ENCODE peak calls at places on chromosomes 13 and 19, in four cellular contexts. One of them, this sample, is unnamed.

GRCh38 chr13:106573855-106574254 is 5.9 kb upstream of the ARGLU1 start:
- DNase-seq in tibial artery: peak; percentile 62
- DNase-seq in stimulated activated CD8-positive, alpha-beta memory T cell treated with anti-CD3 and anti-CD28 coated beads, Interleukin-7, amount 100 ng/mL, for 4 hours: no peak
- DNase-seq in RWPE1: no peak
- DNase-seq in this sample: no peak

GRCh38 chr13:113650275-113650674 is 7.7 kb downstream of the ATP4B start:
- DNase-seq in RWPE1: no peak
- DNase-seq in stimulated activated CD8-positive, alpha-beta memory T cell treated with anti-CD3 and anti-CD28 coated beads, Interleukin-7, amount 100 ng/mL, for 4 hours: no peak
- DNase-seq in tibial artery: no peak
- DNase-seq in this sample: no peak

GRCh38 chr13:111927181-111927540 is 139.8 kb upstream of the SOX1 start:
- DNase-seq in RWPE1: no peak
- DNase-seq in stimulated activated CD8-positive, alpha-beta memory T cell treated with anti-CD3 and anti-CD28 coated beads, Interleukin-7, amount 100 ng/mL, for 4 hours: no peak
- DNase-seq in tibial artery: no peak
- DNase-seq in this sample: no peak

GRCh38 chr13:75881109-75881775 is 245.1 kb downstream of the LMO7 start:
- DNase-seq in tibial artery: no peak
- DNase-seq in RWPE1: no peak
- DNase-seq in stimulated activated CD8-positive, alpha-beta memory T cell treated with anti-CD3 and anti-CD28 coated beads, Interleukin-7, amount 100 ng/mL, for 4 hours: no peak
- DNase-seq in this sample: no peak

GRCh38 chr13:94860981-94861407 is 148.6 kb upstream of the SOX21 start:
- DNase-seq in tibial artery: peak; percentile 44
- DNase-seq in RWPE1: no peak
- DNase-seq in stimulated activated CD8-positive, alpha-beta memory T cell treated with anti-CD3 and anti-CD28 coated beads, Interleukin-7, amount 100 ng/mL, for 4 hours: no peak
- DNase-seq in this sample: no peak

GRCh38 chr13:23630349-23631093 is 60.3 kb downstream of the TNFRSF19 start:
- DNase-seq in tibial artery: no peak
- DNase-seq in RWPE1: no peak
- DNase-seq in stimulated activated CD8-positive, alpha-beta memory T cell treated with anti-CD3 and anti-CD28 coated beads, Interleukin-7, amount 100 ng/mL, for 4 hours: no peak
- DNase-seq in this sample: no peak

GRCh38 chr13:110850006-110850405 is 64.9 kb downstream of the ANKRD10 start:
- DNase-seq in stimulated activated CD8-positive, alpha-beta memory T cell treated with anti-CD3 and anti-CD28 coated beads, Interleukin-7, amount 100 ng/mL, for 4 hours: no peak
- DNase-seq in tibial artery: no peak
- DNase-seq in RWPE1: no peak
- DNase-seq in this sample: no peak

GRCh38 chr19:13076787-13077186 is 25.9 kb downstream of the LYL1 start:
- DNase-seq in tibial artery: no peak
- DNase-seq in RWPE1: no peak
- DNase-seq in stimulated activated CD8-positive, alpha-beta memory T cell treated with anti-CD3 and anti-CD28 coated beads, Interleukin-7, amount 100 ng/mL, for 4 hours: no peak
- DNase-seq in this sample: no peak

GRCh38 chr13:60020288-60020687 is 143.4 kb downstream of the DIAPH3 start:
- DNase-seq in stimulated activated CD8-positive, alpha-beta memory T cell treated with anti-CD3 and anti-CD28 coated beads, Interleukin-7, amount 100 ng/mL, for 4 hours: no peak
- DNase-seq in tibial artery: no peak
- DNase-seq in RWPE1: no peak
- DNase-seq in this sample: no peak

GRCh38 chr13:57595775-57596174 is 35.8 kb upstream of the PCDH17 start:
- DNase-seq in RWPE1: no peak
- DNase-seq in stimulated activated CD8-positive, alpha-beta memory T cell treated with anti-CD3 and anti-CD28 coated beads, Interleukin-7, amount 100 ng/mL, for 4 hours: no peak
- DNase-seq in tibial artery: no peak
- DNase-seq in this sample: no peak

GRCh38 chr19:10454267-10454666 is 33.9 kb downstream of the PDE4A start:
- DNase-seq in RWPE1: no peak
- DNase-seq in tibial artery: no peak
- DNase-seq in stimulated activated CD8-positive, alpha-beta memory T cell treated with anti-CD3 and anti-CD28 coated beads, Interleukin-7, amount 100 ng/mL, for 4 hours: no peak
- DNase-seq in this sample: peak; percentile 62

GRCh38 chr19:11659612-11660011 is 62.3 kb downstream of the ZNF627 start:
- DNase-seq in stimulated activated CD8-positive, alpha-beta memory T cell treated with anti-CD3 and anti-CD28 coated beads, Interleukin-7, amount 100 ng/mL, for 4 hours: no peak
- DNase-seq in RWPE1: peak; percentile 24
- DNase-seq in tibial artery: no peak
- DNase-seq in this sample: no peak

GRCh38 chr13:97194473-97194872 is 27.7 kb upstream of the MBNL2 start:
- DNase-seq in stimulated activated CD8-positive, alpha-beta memory T cell treated with anti-CD3 and anti-CD28 coated beads, Interleukin-7, amount 100 ng/mL, for 4 hours: no peak
- DNase-seq in RWPE1: peak; percentile 28
- DNase-seq in tibial artery: no peak
- DNase-seq in this sample: no peak

GRCh38 chr19:16594131-16594586 is 21.9 kb upstream of the SLC35E1 start:
- DNase-seq in stimulated activated CD8-positive, alpha-beta memory T cell treated with anti-CD3 and anti-CD28 coated beads, Interleukin-7, amount 100 ng/mL, for 4 hours: peak; percentile 44
- DNase-seq in tibial artery: no peak
- DNase-seq in RWPE1: no peak
- DNase-seq in this sample: no peak

GRCh38 chr19:35272954-35273649 is 4.3 kb downstream of the USF2 start:
- DNase-seq in tibial artery: no peak
- DNase-seq in RWPE1: no peak
- DNase-seq in stimulated activated CD8-positive, alpha-beta memory T cell treated with anti-CD3 and anti-CD28 coated beads, Interleukin-7, amount 100 ng/mL, for 4 hours: no peak
- DNase-seq in this sample: no peak

GRCh38 chr19:50496189-50497029 is 14.6 kb downstream of the JOSD2 start:
- DNase-seq in stimulated activated CD8-positive, alpha-beta memory T cell treated with anti-CD3 and anti-CD28 coated beads, Interleukin-7, amount 100 ng/mL, for 4 hours: no peak
- DNase-seq in RWPE1: no peak
- DNase-seq in tibial artery: no peak
- DNase-seq in this sample: peak; percentile 88

GRCh38 chr19:33684550-33685303 is 63.0 kb downstream of the CHST8 start:
- DNase-seq in stimulated activated CD8-positive, alpha-beta memory T cell treated with anti-CD3 and anti-CD28 coated beads, Interleukin-7, amount 100 ng/mL, for 4 hours: no peak
- DNase-seq in RWPE1: no peak
- DNase-seq in tibial artery: no peak
- DNase-seq in this sample: no peak

GRCh38 chr19:23263870-23264590 is 13.8 kb upstream of the ZNF724 start:
- DNase-seq in RWPE1: no peak
- DNase-seq in stimulated activated CD8-positive, alpha-beta memory T cell treated with anti-CD3 and anti-CD28 coated beads, Interleukin-7, amount 100 ng/mL, for 4 hours: no peak
- DNase-seq in tibial artery: no peak
- DNase-seq in this sample: no peak

GRCh38 chr13:101115762-101116161 is 300.5 kb downstream of the NALCN start:
- DNase-seq in stimulated activated CD8-positive, alpha-beta memory T cell treated with anti-CD3 and anti-CD28 coated beads, Interleukin-7, amount 100 ng/mL, for 4 hours: no peak
- DNase-seq in RWPE1: no peak
- DNase-seq in tibial artery: no peak
- DNase-seq in this sample: no peak

GRCh38 chr13:72194531-72194930 is 327.5 kb upstream of the DACH1 start:
- DNase-seq in tibial artery: no peak
- DNase-seq in stimulated activated CD8-positive, alpha-beta memory T cell treated with anti-CD3 and anti-CD28 coated beads, Interleukin-7, amount 100 ng/mL, for 4 hours: no peak
- DNase-seq in RWPE1: no peak
- DNase-seq in this sample: no peak

GRCh38 chr19:15584541-15585115 is 30.4 kb upstream of the CYP4F8 start:
- DNase-seq in stimulated activated CD8-positive, alpha-beta memory T cell treated with anti-CD3 and anti-CD28 coated beads, Interleukin-7, amount 100 ng/mL, for 4 hours: peak; percentile 66
- DNase-seq in RWPE1: peak; percentile 79
- DNase-seq in tibial artery: peak; percentile 80
- DNase-seq in this sample: peak; percentile 53

GRCh38 chr13:77820431-77821149 is 98.0 kb downstream of the EDNRB start:
- DNase-seq in stimulated activated CD8-positive, alpha-beta memory T cell treated with anti-CD3 and anti-CD28 coated beads, Interleukin-7, amount 100 ng/mL, for 4 hours: no peak
- DNase-seq in RWPE1: no peak
- DNase-seq in tibial artery: no peak
- DNase-seq in this sample: no peak

GRCh38 chr19:49318296-49318695 is 6.7 kb downstream of the SLC6A16 start:
- DNase-seq in tibial artery: no peak
- DNase-seq in RWPE1: no peak
- DNase-seq in stimulated activated CD8-positive, alpha-beta memory T cell treated with anti-CD3 and anti-CD28 coated beads, Interleukin-7, amount 100 ng/mL, for 4 hours: no peak
- DNase-seq in this sample: no peak

GRCh38 chr19:45402469-45403070 is 2.3 kb downstream of the PPP1R13L start:
- DNase-seq in stimulated activated CD8-positive, alpha-beta memory T cell treated with anti-CD3 and anti-CD28 coated beads, Interleukin-7, amount 100 ng/mL, for 4 hours: no peak
- DNase-seq in RWPE1: peak; percentile 90
- DNase-seq in tibial artery: no peak
- DNase-seq in this sample: no peak

This sample was measured in occipital lobe.